ENCODE peak calls at places on chromosomes 11 and 22, in four cellular contexts. A is H1, C is GM12878, D is K562. B is an unnamed sample.

GRCh38 chr11:125621995-125622394 is 3.0 kb upstream of the CHEK1 start:
- DNase-seq in A (no peak), C (no peak), D (no peak), B (no peak)

GRCh38 chr22:42184852-42185251 is 54.2 kb upstream of the CYP2D6 start:
- DNase-seq in A (no peak), C (no peak), D (no peak), B (no peak)

GRCh38 chr11:9386901-9387300 is 2.4 kb downstream of the IPO7 start:
- DNase-seq in A (no peak), C (no peak), D (no peak), B (no peak)

GRCh38 chr11:122717264-122717867 is 61.8 kb downstream of the UBASH3B start:
- DNase-seq in A (no peak), C (peak), D (no peak), B (no peak)

GRCh38 chr11:123407124-123407995 is 22.7 kb upstream of the GRAMD1B start:
- DNase-seq in A (peak), C (no peak), D (peak), B (peak)

GRCh38 chr11:15607361-15608036 is 492.8 kb downstream of the INSC start:
- DNase-seq in A (no peak), C (no peak), D (no peak), B (no peak)

GRCh38 chr11:30478923-30479322 is 107.2 kb downstream of the MPPED2 start:
- DNase-seq in A (no peak), C (no peak), D (no peak), B (no peak)

GRCh38 chr11:120739780-120740179 is 228.2 kb downstream of the GRIK4 start:
- DNase-seq in A (no peak), C (no peak), D (no peak), B (no peak)

GRCh38 chr22:38272373-38273134 is at the start of gene TMEM184B:
- DNase-seq in A (no peak), C (no peak), D (peak), B (peak)

GRCh38 chr22:19776433-19777031 is 16.0 kb downstream of the TBX1 start:
- DNase-seq in A (no peak), C (no peak), D (peak), B (no peak)

GRCh38 chr11:35580397-35580781 is 37.9 kb upstream of the FJX1 start:
- DNase-seq in A (no peak), C (no peak), D (no peak), B (no peak)

GRCh38 chr11:68383976-68384501 is 71.6 kb downstream of the LRP5 start:
- DNase-seq in A (peak), C (no peak), D (peak), B (peak)

GRCh38 chr22:27918351-27919221 is 470 bp downstream of the PITPNB start:
- DNase-seq in A (no peak), C (no peak), D (peak), B (no peak)

GRCh38 chr11:131924446-131925240 is 554.2 kb downstream of the NTM start:
- DNase-seq in A (no peak), C (no peak), D (no peak), B (no peak)

GRCh38 chr11:3984896-3985295 is 109.7 kb upstream of the RRM1 start:
- DNase-seq in A (peak), C (no peak), D (peak), B (no peak)

GRCh38 chr22:38314992-38315800 is 2.0 kb downstream of the CSNK1E start:
- DNase-seq in A (no peak), C (no peak), D (no peak), B (no peak)

GRCh38 chr11:6431861-6432260 is 8.9 kb downstream of the HPX start:
- DNase-seq in A (no peak), C (no peak), D (no peak), B (peak)

GRCh38 chr11:114571712-114572111 is 12.0 kb upstream of the NXPE1 start:
- DNase-seq in A (no peak), C (no peak), D (no peak), B (no peak)

GRCh38 chr11:108069947-108070346 is 51.4 kb upstream of the ACAT1 start:
- DNase-seq in A (no peak), C (peak), D (no peak), B (no peak)

GRCh38 chr22:31857247-31857646 is 87.1 kb upstream of the YWHAH start:
- DNase-seq in A (peak), C (no peak), D (peak), B (no peak)

GRCh38 chr11:86761978-86762377 is 38.4 kb upstream of the PRSS23 start:
- DNase-seq in A (no peak), C (no peak), D (no peak), B (no peak)

GRCh38 chr22:24066260-24066659 is 55.2 kb downstream of the CABIN1 start:
- DNase-seq in A (no peak), C (no peak), D (no peak), B (no peak)

GRCh38 chr11:9347100-9347499 is 32.7 kb upstream of the TMEM41B start:
- DNase-seq in A (no peak), C (no peak), D (peak), B (no peak)

GRCh38 chr11:92424281-92424680 is 199.7 kb downstream of the FAT3 start:
- DNase-seq in A (no peak), C (no peak), D (no peak), B (no peak)

GRCh38 chr22:35154937-35155387 is 89.0 kb downstream of the ISX start:
- DNase-seq in A (peak), C (no peak), D (peak), B (peak)

GRCh38 chr11:92911478-92911877 is 58.0 kb upstream of the MTNR1B start:
- DNase-seq in A (no peak), C (no peak), D (no peak), B (no peak)

GRCh38 chr22:47565607-47566006 is 803.2 kb downstream of the TBC1D22A start:
- DNase-seq in A (no peak), C (no peak), D (no peak), B (no peak)

GRCh38 chr22:19846620-19847344 is 7.9 kb downstream of the GNB1L start:
- DNase-seq in A (no peak), C (no peak), D (no peak), B (no peak)

GRCh38 chr11:512895-513595 is 6.0 kb upstream of the RNH1 start:
- DNase-seq in A (no peak), C (no peak), D (no peak), B (no peak)

GRCh38 chr22:22763512-22763911 is 119.1 kb downstream of the GGTLC2 start:
- DNase-seq in A (no peak), C (no peak), D (no peak), B (no peak)

GRCh38 chr11:13238879-13239514 is 38.6 kb upstream of the BMAL1 start:
- DNase-seq in A (no peak), C (no peak), D (peak), B (peak)
- TF ChIP-seq SRF in A (no peak), C (no peak), D (no peak), B (no peak)

DNA sequence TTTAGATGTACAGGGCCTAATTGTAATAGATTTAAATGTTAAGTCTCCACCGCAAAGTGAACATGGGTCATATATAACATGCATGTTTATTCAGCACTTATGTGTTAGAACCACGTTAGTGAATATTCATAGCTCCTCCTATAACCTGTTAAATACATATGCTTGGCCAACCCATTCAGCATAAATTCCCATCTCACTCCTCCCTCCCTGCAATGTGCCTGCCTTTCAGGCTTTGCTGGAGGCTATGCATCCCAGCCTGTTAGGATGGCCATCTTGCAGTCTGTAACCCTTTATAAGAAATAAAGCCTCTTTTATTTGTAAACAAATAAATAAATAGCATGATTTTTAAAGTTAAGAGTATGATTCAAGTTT is 1.7 kb upstream of the OOSP4A start:
- DNase-seq in A (no peak), C (no peak), D (no peak), B (no peak)
- TF ChIP-seq ZNF274 in A (no peak), C (no peak), D (no peak), B (no peak)

DNA sequence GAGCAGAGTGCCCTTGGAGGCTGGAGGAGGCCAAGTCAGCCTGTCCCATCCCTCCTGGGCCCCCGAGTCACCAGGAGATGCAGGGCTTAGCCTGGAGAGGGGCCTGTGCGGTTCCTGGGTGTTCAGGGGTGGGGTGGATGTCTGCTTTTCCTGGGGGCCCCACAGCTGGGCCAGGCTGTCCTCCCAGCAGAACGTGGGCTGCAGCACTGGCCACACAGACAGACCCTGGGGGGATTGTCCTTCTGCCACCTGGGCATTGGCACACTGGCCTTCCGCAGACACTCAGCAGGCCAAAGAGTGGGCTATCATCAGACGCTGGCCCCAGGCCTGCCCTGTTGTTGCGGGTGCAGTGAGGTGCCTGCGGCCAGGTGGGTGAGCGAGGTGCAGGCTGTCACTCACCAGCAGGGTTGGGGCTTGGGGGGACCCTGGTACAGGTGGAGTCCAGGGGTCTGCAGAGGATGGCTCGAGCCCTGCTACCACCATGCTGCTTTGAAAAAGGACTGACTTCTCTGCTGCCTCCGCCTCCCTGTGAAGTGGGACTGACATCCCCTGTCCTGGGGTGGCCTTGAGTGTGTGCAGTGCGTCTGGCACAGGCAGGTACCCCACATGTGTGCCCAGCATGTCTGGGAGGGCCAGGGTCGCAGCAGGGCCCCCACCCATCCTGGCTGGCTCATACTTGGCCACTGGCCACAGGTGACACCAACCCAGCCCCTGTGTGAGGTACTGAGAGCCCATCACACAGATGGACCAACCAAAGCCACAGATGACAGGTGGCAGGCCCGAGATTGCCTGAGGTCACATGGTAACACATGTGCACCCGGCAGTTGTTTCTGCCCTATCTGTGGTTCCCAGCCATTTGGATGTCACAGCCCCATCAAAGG is 39.0 kb upstream of the KCNQ1OT1 start:
- DNase-seq in A (no peak), C (no peak), D (peak), B (no peak)
- TF ChIP-seq SRF in A (no peak), C (no peak), D (no peak), B (no peak)

GRCh38 chr11:79011357-79011756 is 429.5 kb downstream of the TENM4 start:
- DNase-seq in A (no peak), C (no peak), D (no peak), B (no peak)

GRCh38 chr11:79007811-79008294 is 433.0 kb downstream of the TENM4 start:
- DNase-seq in A (no peak), C (no peak), D (no peak), B (no peak)

GRCh38 chr11:79006854-79007253 is 432.2 kb upstream of the NARS2 start:
- DNase-seq in A (no peak), C (no peak), D (no peak), B (no peak)
- TF ChIP-seq ZNF274 in A (no peak), C (no peak), D (no peak), B (no peak)

GRCh38 chr22:45223304-45224117 is 17.2 kb downstream of the KIAA0930 start:
- DNase-seq in A (no peak), C (no peak), D (no peak), B (no peak)
- TF ChIP-seq SRF in A (no peak), C (no peak), D (no peak), B (no peak)

DNA sequence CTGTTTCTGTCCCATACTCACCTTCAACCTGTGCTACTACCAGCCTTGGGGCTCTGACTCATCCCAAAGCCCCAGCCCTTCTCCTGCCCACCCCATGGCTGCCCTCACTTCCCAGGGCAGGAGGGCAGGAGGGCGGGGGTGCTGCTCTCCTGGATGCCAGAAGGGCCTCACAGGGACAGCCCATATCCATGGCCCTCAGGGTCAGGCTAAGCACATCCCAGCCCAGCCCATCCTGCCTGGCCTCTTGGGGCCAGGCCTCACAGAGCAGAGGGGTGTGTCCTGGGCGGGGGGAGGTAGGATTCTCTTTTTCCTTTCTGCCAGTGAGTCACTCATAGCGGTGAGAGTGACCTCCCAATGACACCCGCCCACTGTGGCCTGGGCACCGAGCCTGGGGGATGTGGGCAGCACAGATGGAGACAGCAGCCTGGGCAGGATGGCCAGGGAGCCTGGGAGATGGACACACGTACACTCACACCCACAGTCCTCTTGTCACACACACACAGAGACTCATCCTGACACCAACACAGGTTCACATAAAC is 2.4 kb downstream of the LTBP3 start:
- DNase-seq in A (no peak), C (no peak), D (peak), B (peak)
- TF ChIP-seq ZNF274 in A (no peak), C (no peak), D (no peak), B (no peak)

DNA sequence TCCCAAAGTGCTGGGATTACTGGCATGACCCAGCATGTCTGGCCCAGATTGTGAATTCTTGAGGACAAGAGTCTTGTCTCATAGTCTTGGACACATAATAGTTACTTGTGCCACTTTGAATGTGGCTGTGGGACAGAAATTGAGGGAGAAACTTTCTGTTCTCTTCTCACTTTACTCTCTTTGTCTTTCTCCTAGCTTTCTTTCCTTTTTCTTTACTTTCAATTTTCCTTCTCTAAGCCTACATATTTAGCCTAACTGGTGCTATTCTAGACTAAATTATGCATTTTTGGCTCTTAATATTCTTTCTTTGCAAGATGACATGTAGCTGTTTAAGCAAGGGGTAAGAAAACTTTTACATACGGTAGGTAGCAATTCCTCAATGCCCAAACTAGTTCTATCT is 33.2 kb downstream of the HORMAD2 start:
- DNase-seq in A (no peak), C (no peak), D (no peak), B (no peak)
- TF ChIP-seq SRF in A (no peak), C (no peak), D (no peak), B (no peak)

B was measured in HCT116.